ENCODE peak calls at places on chromosomes 1 and 21, in five cellular contexts. H, Z, N, Q and Y are unnamed samples.

GRCh38 chr1:206898089-206898908 is 1.1 kb downstream of the IL24 start:
- DNase-seq in H (no peak), Z (no peak), N (peak; percentile 63), Q (no peak), Y (no peak)

GRCh38 chr1:173329747-173330146 is 122.6 kb upstream of the TNFSF4 start:
- DNase-seq in H (no peak), Z (no peak), N (peak; percentile 9), Q (peak; percentile 81), Y (no peak)

GRCh38 chr1:181033128-181033798 is 520 bp upstream of the MR1 start:
- DNase-seq in H (no peak), Z (no peak), N (peak; percentile 32), Q (no peak), Y (no peak)

GRCh38 chr21:36689324-36689723 is 9.6 kb upstream of the SIM2 start:
- DNase-seq in H (no peak), Z (no peak), N (no peak), Q (no peak), Y (no peak)

GRCh38 chr1:1435911-1436633 is 582 bp downstream of the VWA1 start:
- DNase-seq in H (no peak), Z (no peak), N (no peak), Q (no peak), Y (peak; percentile 79)

GRCh38 chr21:39515684-39516083 is 63.9 kb downstream of the SH3BGR start:
- DNase-seq in H (no peak), Z (no peak), N (no peak), Q (no peak), Y (no peak)

GRCh38 chr21:17250651-17251294 is 262.1 kb upstream of the CXADR start:
- DNase-seq in H (no peak), Z (no peak), N (no peak), Q (no peak), Y (no peak)

GRCh38 chr1:111201275-111202090 is 1.0 kb upstream of the DENND2D start:
- DNase-seq in H (no peak), Z (no peak), N (no peak), Q (no peak), Y (no peak)

GRCh38 chr1:246470588-246470987 is 36.5 kb downstream of the SMYD3 start:
- DNase-seq in H (no peak), Z (no peak), N (no peak), Q (no peak), Y (no peak)